ENCODE peak calls at places on chromosomes 12 and 14, in six cellular contexts. One of them, this sample, is unnamed.

GRCh38 chr14:61147369-61147897 is 133.7 kb downstream of the TMEM30B start:
- DNase-seq in DMS153: no peak
- DNase-seq in colonic mucosa: no peak
- DNase-seq in activated CD4-positive, alpha-beta T cell treated with anti-CD3 and anti-CD28 coated beads for 24 hours: no peak
- DNase-seq in tibial artery: no peak
- DNase-seq in AG09309: no peak
- DNase-seq in this sample: no peak

GRCh38 chr14:91170504-91171121 is 56.7 kb downstream of the DGLUCY start:
- DNase-seq in DMS153: no peak
- DNase-seq in colonic mucosa: no peak
- DNase-seq in activated CD4-positive, alpha-beta T cell treated with anti-CD3 and anti-CD28 coated beads for 24 hours: no peak
- DNase-seq in tibial artery: no peak
- DNase-seq in AG09309: no peak
- DNase-seq in this sample: no peak

GRCh38 chr12:12880537-12880936 is 10.8 kb upstream of the GPRC5A start:
- DNase-seq in DMS153: no peak
- DNase-seq in colonic mucosa: no peak
- DNase-seq in activated CD4-positive, alpha-beta T cell treated with anti-CD3 and anti-CD28 coated beads for 24 hours: no peak
- DNase-seq in tibial artery: no peak
- DNase-seq in AG09309: no peak
- DNase-seq in this sample: no peak

GRCh38 chr12:64672925-64673409 is 62.7 kb downstream of the RASSF3 start:
- DNase-seq in DMS153: peak; percentile 88
- DNase-seq in colonic mucosa: peak; percentile 95
- DNase-seq in activated CD4-positive, alpha-beta T cell treated with anti-CD3 and anti-CD28 coated beads for 24 hours: no peak
- DNase-seq in tibial artery: no peak
- DNase-seq in AG09309: no peak
- DNase-seq in this sample: no peak

GRCh38 chr12:127245437-127245836 is 1021.5 kb upstream of the TMEM132C start:
- DNase-seq in DMS153: no peak
- DNase-seq in colonic mucosa: no peak
- DNase-seq in activated CD4-positive, alpha-beta T cell treated with anti-CD3 and anti-CD28 coated beads for 24 hours: no peak
- DNase-seq in tibial artery: no peak
- DNase-seq in AG09309: peak; percentile 54
- DNase-seq in this sample: peak; percentile 74

GRCh38 chr14:31792726-31793125 is 231.5 kb downstream of the NUBPL start:
- DNase-seq in DMS153: no peak
- DNase-seq in colonic mucosa: no peak
- DNase-seq in activated CD4-positive, alpha-beta T cell treated with anti-CD3 and anti-CD28 coated beads for 24 hours: no peak
- DNase-seq in tibial artery: no peak
- DNase-seq in AG09309: no peak
- DNase-seq in this sample: no peak

GRCh38 chr14:60249321-60250251 is 565 bp downstream of the PPM1A start:
- DNase-seq in DMS153: peak; percentile 44
- DNase-seq in colonic mucosa: peak; percentile 79
- DNase-seq in activated CD4-positive, alpha-beta T cell treated with anti-CD3 and anti-CD28 coated beads for 24 hours: peak; percentile 29
- DNase-seq in tibial artery: peak; percentile 49
- DNase-seq in AG09309: no peak
- DNase-seq in this sample: no peak

GRCh38 chr14:55107766-55108554 is 21.1 kb upstream of the LGALS3 start:
- DNase-seq in DMS153: peak; percentile 44
- DNase-seq in colonic mucosa: peak; percentile 83
- DNase-seq in activated CD4-positive, alpha-beta T cell treated with anti-CD3 and anti-CD28 coated beads for 24 hours: no peak
- DNase-seq in tibial artery: peak; percentile 94
- DNase-seq in AG09309: peak; percentile 95
- DNase-seq in this sample: no peak

GRCh38 chr14:74038015-74038859 is 19.1 kb downstream of the BBOF1 start:
- DNase-seq in DMS153: peak; percentile 8
- DNase-seq in colonic mucosa: no peak
- DNase-seq in activated CD4-positive, alpha-beta T cell treated with anti-CD3 and anti-CD28 coated beads for 24 hours: peak; percentile 12
- DNase-seq in tibial artery: no peak
- DNase-seq in AG09309: no peak
- DNase-seq in this sample: peak; percentile 34

GRCh38 chr14:100086361-100086760 is 21.1 kb downstream of the EVL start:
- DNase-seq in DMS153: no peak
- DNase-seq in colonic mucosa: no peak
- DNase-seq in activated CD4-positive, alpha-beta T cell treated with anti-CD3 and anti-CD28 coated beads for 24 hours: no peak
- DNase-seq in tibial artery: no peak
- DNase-seq in AG09309: no peak
- DNase-seq in this sample: no peak

GRCh38 chr12:57837779-57838562 is 8.6 kb downstream of the CTDSP2 start:
- DNase-seq in DMS153: no peak
- DNase-seq in colonic mucosa: no peak
- DNase-seq in activated CD4-positive, alpha-beta T cell treated with anti-CD3 and anti-CD28 coated beads for 24 hours: no peak
- DNase-seq in tibial artery: peak; percentile 62
- DNase-seq in AG09309: no peak
- DNase-seq in this sample: peak; percentile 68

GRCh38 chr14:70094631-70095030 is 94.1 kb downstream of the SLC8A3 start:
- DNase-seq in DMS153: no peak
- DNase-seq in colonic mucosa: no peak
- DNase-seq in activated CD4-positive, alpha-beta T cell treated with anti-CD3 and anti-CD28 coated beads for 24 hours: no peak
- DNase-seq in tibial artery: no peak
- DNase-seq in AG09309: no peak
- DNase-seq in this sample: no peak

GRCh38 chr12:25187781-25188180 is 7.2 kb downstream of the DNAI7 start:
- DNase-seq in DMS153: no peak
- DNase-seq in colonic mucosa: no peak
- DNase-seq in activated CD4-positive, alpha-beta T cell treated with anti-CD3 and anti-CD28 coated beads for 24 hours: no peak
- DNase-seq in tibial artery: no peak
- DNase-seq in AG09309: peak; percentile 76
- DNase-seq in this sample: peak; percentile 63

GRCh38 chr12:131098178-131098981 is 144.7 kb downstream of the ADGRD1 start:
- DNase-seq in DMS153: no peak
- DNase-seq in colonic mucosa: no peak
- DNase-seq in activated CD4-positive, alpha-beta T cell treated with anti-CD3 and anti-CD28 coated beads for 24 hours: no peak
- DNase-seq in tibial artery: peak; percentile 19
- DNase-seq in AG09309: no peak
- DNase-seq in this sample: no peak

GRCh38 chr12:8501720-8502119 is 11.6 kb upstream of the CLEC4D start:
- DNase-seq in DMS153: no peak
- DNase-seq in colonic mucosa: no peak
- DNase-seq in activated CD4-positive, alpha-beta T cell treated with anti-CD3 and anti-CD28 coated beads for 24 hours: no peak
- DNase-seq in tibial artery: no peak
- DNase-seq in AG09309: no peak
- DNase-seq in this sample: no peak

GRCh38 chr14:68468437-68469207 is 324.2 kb downstream of the ZFP36L1 start:
- DNase-seq in DMS153: no peak
- DNase-seq in colonic mucosa: no peak
- DNase-seq in activated CD4-positive, alpha-beta T cell treated with anti-CD3 and anti-CD28 coated beads for 24 hours: peak; percentile 18
- DNase-seq in tibial artery: no peak
- DNase-seq in AG09309: no peak
- DNase-seq in this sample: no peak

GRCh38 chr14:72783741-72784140 is 110.2 kb downstream of the DPF3 start:
- DNase-seq in DMS153: no peak
- DNase-seq in colonic mucosa: peak; percentile 13
- DNase-seq in activated CD4-positive, alpha-beta T cell treated with anti-CD3 and anti-CD28 coated beads for 24 hours: no peak
- DNase-seq in tibial artery: no peak
- DNase-seq in AG09309: no peak
- DNase-seq in this sample: no peak

GRCh38 chr12:106732890-106733289 is 41.6 kb upstream of the RIC8B start:
- DNase-seq in DMS153: no peak
- DNase-seq in colonic mucosa: no peak
- DNase-seq in activated CD4-positive, alpha-beta T cell treated with anti-CD3 and anti-CD28 coated beads for 24 hours: no peak
- DNase-seq in tibial artery: no peak
- DNase-seq in AG09309: no peak
- DNase-seq in this sample: no peak

GRCh38 chr14:42214981-42215491 is 608.4 kb downstream of the LRFN5 start:
- DNase-seq in DMS153: no peak
- DNase-seq in colonic mucosa: no peak
- DNase-seq in activated CD4-positive, alpha-beta T cell treated with anti-CD3 and anti-CD28 coated beads for 24 hours: no peak
- DNase-seq in tibial artery: no peak
- DNase-seq in AG09309: peak; percentile 44
- DNase-seq in this sample: peak; percentile 88

GRCh38 chr12:96093543-96094196 is 58.3 kb upstream of the LTA4H start:
- DNase-seq in DMS153: peak; percentile 54
- DNase-seq in colonic mucosa: no peak
- DNase-seq in activated CD4-positive, alpha-beta T cell treated with anti-CD3 and anti-CD28 coated beads for 24 hours: no peak
- DNase-seq in tibial artery: no peak
- DNase-seq in AG09309: no peak
- DNase-seq in this sample: no peak

GRCh38 chr12:65171073-65171472 is 1.7 kb downstream of the LEMD3 start:
- DNase-seq in DMS153: no peak
- DNase-seq in colonic mucosa: no peak
- DNase-seq in activated CD4-positive, alpha-beta T cell treated with anti-CD3 and anti-CD28 coated beads for 24 hours: no peak
- DNase-seq in tibial artery: no peak
- DNase-seq in AG09309: no peak
- DNase-seq in this sample: peak; percentile 2